ENCODE peak calls at places on chromosomes 7 and 10, in seven cellular contexts. W is A549, H is stomach, G is ovary, K is H1, T is K562, L is suprapubic skin. O is an unnamed sample. For H3K9me3, the result is how much of the 10 kb centered on the place peaks cover.

GRCh38 chr7:155269766-155270585 is 27.7 kb upstream of the INSIG1 start:
- DNase-seq in T (no peak), G (no peak), K (no peak), L (no peak), W (peak), H (no peak), O (no peak)

GRCh38 chr10:112532053-112532658 is 85.1 kb downstream of the VTI1A start:
- DNase-seq in T (no peak), K (no peak), L (no peak), W (no peak), G (no peak), H (no peak), O (no peak)

GRCh38 chr7:29987083-29987482 is 2.5 kb downstream of the SCRN1 start:
- DNase-seq in H (no peak), T (no peak), L (no peak), K (no peak), W (peak), G (no peak), O (no peak)

GRCh38 chr10:72691470-72692056 is 380 bp upstream of the MCU start:
- DNase-seq in G (no peak), K (no peak), H (no peak), T (no peak), L (no peak), W (no peak), O (no peak)

GRCh38 chr10:3074985-3075600 is 7.7 kb downstream of the PFKP start:
- DNase-seq in T (no peak), K (no peak), G (no peak), H (no peak), L (no peak), W (no peak), O (no peak)

GRCh38 chr7:116630932-116631449 is 41.0 kb upstream of the MET start:
- DNase-seq in H (peak), K (no peak), W (peak), G (no peak), L (peak), T (no peak), O (peak)

GRCh38 chr10:112985701-112986510 is 35.9 kb downstream of the TCF7L2 start:
- DNase-seq in T (no peak), G (no peak), L (no peak), K (no peak), H (no peak), W (no peak), O (no peak)

GRCh38 chr7:30062587-30062986 is 34.4 kb downstream of the PLEKHA8 start:
- DNase-seq in T (peak), G (no peak), W (peak), L (no peak), H (no peak), K (no peak), O (no peak)

GRCh38 chr7:154844499-154844898 is 158.4 kb downstream of the PAXIP1 start:
- DNase-seq in T (no peak), H (no peak), G (no peak), W (no peak), L (no peak), K (no peak), O (no peak)

GRCh38 chr10:4111593-4111992 is 326.6 kb upstream of the KLF6 start:
- DNase-seq in H (no peak), L (no peak), T (no peak), G (no peak), K (no peak), W (no peak), O (no peak)

GRCh38 chr7:13856012-13856411 is 133.5 kb downstream of the ETV1 start:
- DNase-seq in K (no peak), T (no peak), W (no peak), G (no peak), H (no peak), L (no peak), O (no peak)

DNA sequence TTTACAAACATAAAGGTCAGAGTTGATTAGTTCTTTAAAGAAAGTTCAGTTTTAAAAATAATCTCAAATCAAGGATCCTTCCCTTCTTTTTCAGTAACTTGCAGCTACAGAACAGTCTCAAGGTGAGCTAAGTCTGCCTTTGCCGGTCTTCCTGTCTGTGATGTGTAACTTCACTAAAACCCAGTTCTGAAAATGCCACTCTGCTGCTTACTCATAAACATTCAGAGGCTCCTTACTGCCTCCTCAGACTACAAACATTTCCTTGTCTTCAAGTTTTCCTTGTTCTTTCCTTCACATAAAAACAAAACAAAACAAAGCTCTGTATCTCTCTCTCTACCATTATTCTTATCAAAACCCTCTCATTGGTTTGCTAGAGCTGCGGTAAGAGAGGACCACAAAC is 128.7 kb downstream of the ETV1 start:
- DNase-seq in T (no peak), G (no peak), K (no peak), L (no peak), H (no peak), W (no peak), O (no peak)
- H3K9me3 ChIP-seq in T (under half), G (under half), K (under half), L (under half), H (under half), W (under half), O (under half)

GRCh38 chr10:1047937-1048336 is 982 bp downstream of the IDI1 start:
- DNase-seq in L (no peak), G (no peak), K (no peak), W (no peak), T (no peak), H (no peak), O (peak)

GRCh38 chr10:1049425-1049958 is 573 bp upstream of the IDI1 start:
- DNase-seq in K (no peak), W (no peak), G (no peak), T (no peak), L (no peak), H (peak), O (no peak)

GRCh38 chr10:1048349-1048731 is 579 bp downstream of the IDI1 start:
- DNase-seq in T (no peak), L (no peak), G (no peak), W (peak), H (no peak), K (no peak), O (no peak)

GRCh38 chr10:1050145-1050544 is 1.2 kb upstream of the IDI1 start:
- DNase-seq in L (no peak), W (peak), K (no peak), T (peak), H (no peak), G (no peak), O (no peak)

GRCh38 chr10:1048732-1049424 is at the start of gene IDI1:
- DNase-seq in K (peak), L (peak), T (peak), H (peak), G (peak), W (peak), O (peak)
- TF ChIP-seq EP300 in K (no peak), L (no peak), T (no peak), H (no peak), G (peak), W (no peak), O (peak)

GRCh38 chr7:158124671-158125079 is 462.9 kb downstream of the PTPRN2 start:
- DNase-seq in H (peak), W (no peak), K (no peak), T (no peak), G (no peak), L (peak), O (no peak)

GRCh38 chr7:158125091-158125490 is 462.5 kb downstream of the PTPRN2 start:
- DNase-seq in L (peak), W (no peak), K (no peak), T (no peak), H (peak), G (no peak), O (no peak)

GRCh38 chr7:158127241-158127640 is 460.4 kb downstream of the PTPRN2 start:
- DNase-seq in W (no peak), H (no peak), T (no peak), K (no peak), G (no peak), L (peak), O (no peak)

GRCh38 chr7:158126661-158127060 is 461.0 kb downstream of the PTPRN2 start:
- DNase-seq in K (no peak), T (no peak), L (no peak), H (no peak), G (no peak), W (no peak), O (no peak)

DNA sequence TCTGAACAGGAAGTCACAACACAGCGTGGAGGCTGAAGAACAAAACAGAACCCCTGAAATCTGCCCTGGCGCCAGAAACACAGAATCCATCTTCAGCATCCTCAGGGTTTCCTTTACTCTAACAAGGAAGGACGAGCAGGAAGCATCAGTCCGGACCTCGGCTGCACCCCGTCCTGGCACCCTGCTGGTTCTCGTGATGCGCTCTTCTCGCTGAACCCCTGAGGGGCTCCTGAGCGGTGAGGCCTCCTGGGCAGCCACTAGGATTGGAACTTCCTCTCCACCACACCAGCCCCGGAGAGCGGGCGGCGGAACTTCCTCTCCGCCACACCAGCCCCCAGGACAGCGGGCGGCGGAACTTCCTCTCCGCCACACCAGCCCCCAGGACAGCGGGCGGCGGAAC is 461.9 kb downstream of the PTPRN2 start:
- DNase-seq in G (no peak), H (no peak), L (peak), W (no peak), K (no peak), T (no peak), O (no peak)
- H3K9me3 ChIP-seq in G (under half), H (under half), L (under half), W (under half), K (under half), T (under half), O (under half)

GRCh38 chr10:98609265-98609664 is 162.5 kb upstream of the HPS1 start:
- DNase-seq in W (no peak), L (no peak), T (no peak), H (no peak), K (no peak), G (no peak), O (no peak)

GRCh38 chr10:98608417-98608816 is 161.7 kb upstream of the HPS1 start:
- DNase-seq in L (no peak), H (no peak), T (no peak), W (no peak), G (no peak), K (peak), O (no peak)

GRCh38 chr10:98610301-98610700 is 163.6 kb upstream of the HPS1 start:
- DNase-seq in W (no peak), H (no peak), T (no peak), G (no peak), L (no peak), K (no peak), O (no peak)

GRCh38 chr10:98611432-98611831 is 164.7 kb upstream of the HPS1 start:
- DNase-seq in W (no peak), L (no peak), K (no peak), G (no peak), H (no peak), T (no peak), O (no peak)

DNA sequence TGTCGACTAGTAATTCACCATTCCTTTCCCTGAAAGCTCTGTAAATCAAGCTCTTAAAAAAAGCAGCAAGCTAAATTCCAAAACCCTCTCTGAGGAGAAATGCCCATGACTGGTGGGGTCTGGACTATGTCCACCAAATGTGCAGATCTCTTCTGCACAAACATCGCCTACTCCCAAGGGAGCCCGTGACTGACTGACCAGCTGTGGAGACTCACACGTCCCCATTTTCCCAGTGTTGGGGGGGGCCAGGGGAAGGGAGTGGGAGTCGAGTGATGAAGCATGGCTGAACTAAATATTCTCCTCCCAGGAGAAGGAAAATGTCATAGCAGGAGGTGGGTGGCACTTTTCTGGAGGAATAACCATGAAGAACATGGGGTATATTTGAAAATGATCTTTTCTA is 164.1 kb upstream of the HPS1 start:
- DNase-seq in L (no peak), G (no peak), T (no peak), W (no peak), H (no peak), K (no peak), O (no peak)
- TF ChIP-seq EP300 in L (no peak), G (no peak), T (no peak), W (no peak), H (no peak), K (no peak), O (no peak)

GRCh38 chr10:1626835-1627234 is 110.5 kb downstream of the ADARB2 start:
- DNase-seq in H (no peak), L (no peak), K (no peak), W (no peak), T (no peak), G (no peak), O (no peak)
- H3K9me3 ChIP-seq in H (under half), L (under half), K (under half), W (under half), T (under half), G (under half), O (under half)

DNA sequence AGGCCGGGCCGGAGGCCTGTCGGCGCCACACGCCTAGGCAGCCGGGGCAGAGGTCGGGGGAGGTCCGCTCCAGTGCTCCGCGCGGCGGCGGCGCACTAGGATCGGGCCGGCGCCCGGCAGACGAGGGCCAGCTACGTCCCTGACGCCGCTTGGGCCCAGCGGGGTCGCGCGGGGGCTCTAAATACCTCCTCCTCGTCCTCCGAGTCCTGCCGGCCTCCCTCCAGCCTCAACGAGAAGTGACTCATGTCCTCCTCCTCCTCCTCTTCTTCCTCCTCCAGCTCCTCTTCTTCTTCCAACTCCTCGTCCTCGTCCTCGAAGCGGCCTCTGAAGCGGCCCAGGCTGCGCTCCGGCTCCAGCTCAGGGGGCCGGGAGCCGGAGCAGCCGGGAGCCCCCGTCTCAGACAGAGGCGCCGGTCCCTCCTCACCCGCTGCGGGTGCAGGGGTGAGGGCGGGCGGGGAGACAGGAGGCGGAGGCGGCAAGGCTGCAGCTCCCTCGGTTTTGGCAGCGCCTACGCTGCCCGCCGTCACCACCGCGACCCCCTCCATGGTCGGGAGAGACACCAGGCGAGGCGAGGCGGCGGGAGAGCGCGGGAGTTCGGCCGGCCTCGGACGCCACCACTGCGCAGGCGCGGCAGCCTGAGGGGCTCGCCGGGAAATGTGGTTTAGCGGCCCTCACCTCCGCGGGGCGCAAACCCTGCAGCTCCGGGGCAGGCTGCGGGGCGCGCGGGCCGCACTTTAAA is at the start of gene PCGF6:
- DNase-seq in W (peak), T (peak), K (peak), H (peak), G (peak), L (peak), O (peak)
- TF ChIP-seq EP300 in W (no peak), T (no peak), K (no peak), H (no peak), G (no peak), L (no peak), O (no peak)

DNA sequence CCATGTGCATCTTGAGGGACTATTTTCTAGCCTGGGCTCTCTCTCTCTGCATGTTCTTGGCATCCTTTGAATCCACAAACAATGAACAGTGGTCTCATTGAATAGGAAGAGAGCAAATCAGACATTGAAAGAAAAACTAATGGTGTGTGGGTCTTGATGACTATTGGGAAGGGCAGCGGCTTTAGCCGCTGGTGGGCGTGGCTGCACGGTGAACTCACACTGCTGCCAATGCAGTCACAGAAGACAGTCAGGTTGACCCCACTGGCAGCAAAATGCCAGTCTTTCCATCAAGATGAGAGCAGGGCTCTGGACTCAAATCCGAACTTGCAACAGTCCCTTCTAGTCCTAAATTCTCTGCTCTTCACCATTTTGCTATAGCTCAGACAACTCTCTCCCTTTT is 91.0 kb downstream of the ADARB2 start:
- DNase-seq in W (no peak), T (no peak), L (peak), G (no peak), K (no peak), H (no peak), O (no peak)
- H3K9me3 ChIP-seq in W (under half), T (under half), L (under half), G (under half), K (under half), H (under half), O (under half)

GRCh38 chr10:649798-650690 is 39.4 kb downstream of the DIP2C start:
- DNase-seq in G (peak), L (no peak), K (no peak), W (peak), T (no peak), H (peak), O (no peak)
- TF ChIP-seq EP300 in G (no peak), L (peak), K (no peak), W (no peak), T (no peak), H (peak), O (peak)

DNA sequence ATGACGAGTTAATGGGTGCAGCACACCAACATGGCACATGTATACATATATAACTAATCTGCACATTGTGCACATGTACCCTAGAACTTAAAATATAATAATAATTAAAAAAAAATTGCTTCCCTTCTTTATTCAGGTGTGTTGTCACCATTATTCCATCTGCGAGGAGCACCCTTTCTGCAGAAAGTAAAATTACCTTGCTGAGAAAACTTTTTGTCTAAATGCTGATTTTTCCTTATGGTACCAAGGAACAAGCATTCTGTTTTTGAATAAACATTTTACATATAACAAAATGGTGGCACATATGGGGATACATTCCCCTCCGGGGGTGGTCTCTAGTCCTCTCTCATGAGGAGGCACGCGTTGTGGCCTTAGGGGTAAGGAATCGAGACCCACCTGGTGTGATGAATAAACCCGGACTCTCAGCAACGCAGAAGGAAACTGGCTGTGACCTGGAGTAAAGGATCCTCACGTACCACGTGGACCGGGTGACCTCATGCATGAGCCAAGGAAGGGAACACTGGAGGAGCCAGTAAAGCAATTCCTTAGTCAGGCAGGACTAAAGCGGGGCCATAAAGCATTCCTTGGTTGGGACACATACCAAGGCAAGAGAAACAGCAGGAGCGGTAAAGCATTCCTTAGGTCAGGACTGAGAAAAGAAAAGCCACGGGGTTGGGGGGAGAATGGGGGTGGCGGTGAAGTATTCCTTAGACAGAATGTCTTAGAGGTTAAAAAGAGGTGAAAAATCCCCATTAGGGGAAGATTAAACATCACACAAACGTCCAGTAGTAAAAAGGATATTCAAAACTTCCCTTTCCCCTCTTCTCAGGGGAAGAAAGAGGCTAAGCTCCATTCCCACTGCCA is 20.8 kb upstream of the OPTN start:
- DNase-seq in K (peak), H (no peak), G (no peak), W (no peak), L (no peak), T (no peak), O (no peak)
- H3K9me3 ChIP-seq in K (under half), H (under half), G (under half), W (under half), L (under half), T (under half), O (under half)

DNA sequence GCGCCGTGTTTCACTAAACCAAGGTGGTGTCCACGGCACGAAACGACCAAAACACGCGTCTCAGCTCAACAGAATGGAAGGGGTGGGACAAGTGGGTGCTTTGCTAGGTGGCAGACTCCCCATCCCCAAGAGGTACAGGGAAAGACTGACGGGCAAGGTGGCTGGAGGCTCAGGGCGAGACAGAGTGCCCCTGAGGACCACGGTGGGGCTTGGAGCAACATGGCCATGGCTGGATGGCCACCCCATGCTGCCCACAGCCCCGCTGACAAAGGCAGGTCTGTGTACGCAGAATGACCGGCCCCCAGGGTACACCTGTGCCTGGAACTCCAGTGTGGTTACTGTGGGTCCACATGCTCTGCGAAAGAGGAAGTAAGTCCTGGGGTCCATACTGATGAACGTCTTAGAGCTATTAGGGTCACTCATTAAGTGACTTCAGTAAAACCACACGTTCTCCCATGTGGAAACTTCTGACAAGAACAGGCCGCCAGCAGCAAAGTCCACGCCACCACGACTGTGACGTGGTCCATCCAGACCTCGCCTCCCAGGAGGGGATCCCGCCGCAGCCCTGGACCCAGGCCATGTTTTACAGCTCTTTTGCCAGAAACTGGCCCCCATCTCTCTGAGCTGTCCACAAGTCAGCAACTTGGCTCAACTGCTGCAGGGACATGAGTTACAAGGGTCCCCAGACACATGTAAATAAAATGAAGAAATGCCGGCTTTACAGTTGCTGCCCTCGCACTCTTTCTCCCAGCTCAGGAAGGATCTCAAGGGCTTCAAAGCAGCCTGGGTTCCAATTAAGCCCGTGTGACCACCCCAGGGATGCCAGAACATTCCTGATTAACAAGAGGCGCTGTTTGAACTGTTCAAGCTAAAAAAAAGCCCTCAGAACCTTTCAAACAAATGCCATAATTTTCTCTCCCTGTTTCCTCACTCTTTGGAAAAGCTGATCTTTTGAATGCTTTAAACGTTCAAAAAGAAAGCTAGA is 66.8 kb downstream of the MAD1L1 start:
- DNase-seq in G (peak), K (no peak), W (no peak), L (no peak), T (no peak), H (no peak), O (no peak)
- TF ChIP-seq EP300 in G (no peak), K (no peak), W (no peak), L (no peak), T (no peak), H (no peak), O (no peak)

O was measured in upper lobe of left lung.